ENCODE peak calls at places on chromosomes 2 and 18, in six cellular contexts. One of them, this sample, is unnamed.

GRCh38 chr18:39318008-39318407 is 1752.4 kb upstream of the CELF4 start:
- DNase-seq in right cardiac atrium: no peak
- DNase-seq in MM.1S: peak; percentile 52
- DNase-seq in aorta: no peak
- DNase-seq in hepatocyte: no peak
- DNase-seq in effector memory CD4-positive, alpha-beta T cell: no peak
- DNase-seq in this sample: no peak

GRCh38 chr18:23573948-23574431 is 12.3 kb downstream of the NPC1 start:
- DNase-seq in right cardiac atrium: no peak
- DNase-seq in MM.1S: peak; percentile 12
- DNase-seq in aorta: no peak
- DNase-seq in hepatocyte: peak; percentile 55
- DNase-seq in effector memory CD4-positive, alpha-beta T cell: peak; percentile 19
- DNase-seq in this sample: no peak

GRCh38 chr2:234917245-234917975 is 34.4 kb upstream of the SH3BP4 start:
- DNase-seq in right cardiac atrium: no peak
- DNase-seq in MM.1S: no peak
- DNase-seq in aorta: no peak
- DNase-seq in hepatocyte: peak; percentile 18
- DNase-seq in effector memory CD4-positive, alpha-beta T cell: no peak
- DNase-seq in this sample: no peak

GRCh38 chr2:133908171-133908570 is 339.9 kb upstream of the NCKAP5 start:
- DNase-seq in right cardiac atrium: no peak
- DNase-seq in MM.1S: no peak
- DNase-seq in aorta: no peak
- DNase-seq in hepatocyte: no peak
- DNase-seq in effector memory CD4-positive, alpha-beta T cell: no peak
- DNase-seq in this sample: no peak

GRCh38 chr2:17754773-17755425 is 961 bp downstream of the GEN1 start:
- DNase-seq in right cardiac atrium: no peak
- DNase-seq in MM.1S: no peak
- DNase-seq in aorta: no peak
- DNase-seq in hepatocyte: no peak
- DNase-seq in effector memory CD4-positive, alpha-beta T cell: no peak
- DNase-seq in this sample: no peak

GRCh38 chr18:23196119-23197004 is 61.1 kb downstream of the CABLES1 start:
- DNase-seq in right cardiac atrium: no peak
- DNase-seq in MM.1S: peak; percentile 4
- DNase-seq in aorta: no peak
- DNase-seq in hepatocyte: peak; percentile 45
- DNase-seq in effector memory CD4-positive, alpha-beta T cell: no peak
- DNase-seq in this sample: no peak

GRCh38 chr2:1750935-1751767 is 6.8 kb upstream of the PXDN start:
- DNase-seq in right cardiac atrium: peak; percentile 88
- DNase-seq in MM.1S: peak; percentile 46
- DNase-seq in aorta: peak; percentile 91
- DNase-seq in hepatocyte: peak; percentile 87
- DNase-seq in effector memory CD4-positive, alpha-beta T cell: no peak
- DNase-seq in this sample: peak; percentile 20

GRCh38 chr2:203400805-203401585 is 72.8 kb downstream of the ABI2 start:
- DNase-seq in right cardiac atrium: no peak
- DNase-seq in MM.1S: no peak
- DNase-seq in aorta: no peak
- DNase-seq in hepatocyte: no peak
- DNase-seq in effector memory CD4-positive, alpha-beta T cell: no peak
- DNase-seq in this sample: no peak

GRCh38 chr18:47280121-47280520 is 28.7 kb upstream of the SKOR2 start:
- DNase-seq in right cardiac atrium: no peak
- DNase-seq in MM.1S: no peak
- DNase-seq in aorta: no peak
- DNase-seq in hepatocyte: no peak
- DNase-seq in effector memory CD4-positive, alpha-beta T cell: no peak
- DNase-seq in this sample: no peak

GRCh38 chr2:26925100-26925791 is 45.2 kb upstream of the MAPRE3 start:
- DNase-seq in right cardiac atrium: no peak
- DNase-seq in MM.1S: no peak
- DNase-seq in aorta: no peak
- DNase-seq in hepatocyte: peak; percentile 49
- DNase-seq in effector memory CD4-positive, alpha-beta T cell: no peak
- DNase-seq in this sample: no peak

GRCh38 chr2:71064754-71065621 is 3.5 kb upstream of the NAGK start:
- DNase-seq in right cardiac atrium: no peak
- DNase-seq in MM.1S: peak; percentile 29
- DNase-seq in aorta: no peak
- DNase-seq in hepatocyte: no peak
- DNase-seq in effector memory CD4-positive, alpha-beta T cell: no peak
- DNase-seq in this sample: no peak

GRCh38 chr2:182228073-182228473 is 198.8 kb downstream of the PDE1A start:
- DNase-seq in right cardiac atrium: no peak
- DNase-seq in MM.1S: no peak
- DNase-seq in aorta: no peak
- DNase-seq in hepatocyte: no peak
- DNase-seq in effector memory CD4-positive, alpha-beta T cell: no peak
- DNase-seq in this sample: no peak

GRCh38 chr2:218736535-218736934 is 25.9 kb downstream of the TTLL4 start:
- DNase-seq in right cardiac atrium: no peak
- DNase-seq in MM.1S: no peak
- DNase-seq in aorta: no peak
- DNase-seq in hepatocyte: no peak
- DNase-seq in effector memory CD4-positive, alpha-beta T cell: no peak
- DNase-seq in this sample: no peak

GRCh38 chr2:218734190-218734975 is 23.7 kb downstream of the TTLL4 start:
- DNase-seq in right cardiac atrium: no peak
- DNase-seq in MM.1S: no peak
- DNase-seq in aorta: no peak
- DNase-seq in hepatocyte: no peak
- DNase-seq in effector memory CD4-positive, alpha-beta T cell: no peak
- DNase-seq in this sample: no peak

GRCh38 chr2:218732761-218733158 is 22.1 kb downstream of the TTLL4 start:
- DNase-seq in right cardiac atrium: no peak
- DNase-seq in MM.1S: peak; percentile 24
- DNase-seq in aorta: no peak
- DNase-seq in hepatocyte: no peak
- DNase-seq in effector memory CD4-positive, alpha-beta T cell: no peak
- DNase-seq in this sample: no peak

GRCh38 chr2:218733615-218734021 is 23.0 kb downstream of the TTLL4 start:
- DNase-seq in right cardiac atrium: peak; percentile 58
- DNase-seq in MM.1S: peak; percentile 59
- DNase-seq in aorta: no peak
- DNase-seq in hepatocyte: no peak
- DNase-seq in effector memory CD4-positive, alpha-beta T cell: no peak
- DNase-seq in this sample: peak; percentile 24

GRCh38 chr2:218732052-218732760 is 21.6 kb downstream of the TTLL4 start:
- DNase-seq in right cardiac atrium: no peak
- DNase-seq in MM.1S: no peak
- DNase-seq in aorta: no peak
- DNase-seq in hepatocyte: no peak
- DNase-seq in effector memory CD4-positive, alpha-beta T cell: no peak
- DNase-seq in this sample: no peak
- H3K27ac ChIP-seq in right cardiac atrium: peak overlapping the region; percentile 30
- H3K27ac ChIP-seq in MM.1S: peak overlapping the region; percentile 27
- H3K27ac ChIP-seq in aorta: no peak overlapping the region
- H3K27ac ChIP-seq in hepatocyte: peak overlapping the region; percentile 86
- H3K27ac ChIP-seq in effector memory CD4-positive, alpha-beta T cell: no peak overlapping the region
- H3K27ac ChIP-seq in this sample: peak overlapping the region; percentile 90

GRCh38 chr2:109211324-109211723 is 82.3 kb downstream of the SH3RF3 start:
- DNase-seq in right cardiac atrium: no peak
- DNase-seq in MM.1S: no peak
- DNase-seq in aorta: no peak
- DNase-seq in hepatocyte: no peak
- DNase-seq in effector memory CD4-positive, alpha-beta T cell: no peak
- DNase-seq in this sample: no peak

GRCh38 chr2:109214651-109215371 is 85.8 kb downstream of the SH3RF3 start:
- DNase-seq in right cardiac atrium: no peak
- DNase-seq in MM.1S: no peak
- DNase-seq in aorta: no peak
- DNase-seq in hepatocyte: no peak
- DNase-seq in effector memory CD4-positive, alpha-beta T cell: no peak
- DNase-seq in this sample: no peak

GRCh38 chr2:109213646-109214417 is 84.8 kb downstream of the SH3RF3 start:
- DNase-seq in right cardiac atrium: peak; percentile 64
- DNase-seq in MM.1S: peak; percentile 97
- DNase-seq in aorta: no peak
- DNase-seq in hepatocyte: peak; percentile 47
- DNase-seq in effector memory CD4-positive, alpha-beta T cell: peak; percentile 60
- DNase-seq in this sample: no peak

GRCh38 chr2:109210431-109211200 is 81.6 kb downstream of the SH3RF3 start:
- DNase-seq in right cardiac atrium: peak; percentile 40
- DNase-seq in MM.1S: no peak
- DNase-seq in aorta: no peak
- DNase-seq in hepatocyte: no peak
- DNase-seq in effector memory CD4-positive, alpha-beta T cell: no peak
- DNase-seq in this sample: no peak

DNA sequence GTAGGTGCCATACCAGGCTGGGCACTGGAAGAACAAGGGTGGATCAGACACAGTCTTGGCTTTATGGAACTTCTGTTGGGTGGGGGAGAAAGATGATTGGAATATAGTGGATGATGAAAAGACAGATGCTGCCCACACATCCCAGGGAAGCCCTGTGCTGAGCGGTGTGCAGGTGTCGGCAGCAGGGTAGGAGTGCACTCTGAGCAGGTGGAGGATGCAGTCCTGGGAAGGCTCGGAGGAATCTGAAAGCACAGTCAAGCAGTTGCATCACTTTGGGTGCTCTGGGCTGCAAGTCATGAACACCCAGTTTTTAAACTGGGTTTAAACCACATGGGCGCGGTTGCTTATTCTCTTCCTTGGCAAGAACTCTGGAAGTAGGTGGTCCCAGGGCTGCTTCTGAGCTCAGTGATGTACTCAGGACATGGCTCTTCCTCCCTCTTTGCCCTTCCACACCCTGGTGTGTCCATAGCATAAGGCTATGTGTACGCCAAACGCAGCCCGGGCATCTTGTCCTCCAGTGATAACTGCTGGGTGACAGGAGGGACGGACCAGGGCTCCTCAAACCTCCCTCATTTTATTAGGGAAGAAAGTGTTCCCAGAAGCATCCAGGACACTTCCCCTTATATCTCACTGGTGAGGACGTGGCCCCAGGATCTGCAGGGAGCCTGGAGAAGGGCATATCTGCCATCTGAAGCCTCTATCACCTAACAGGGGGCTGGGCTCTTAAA is 84.0 kb downstream of the SH3RF3 start:
- DNase-seq in right cardiac atrium: no peak
- DNase-seq in MM.1S: no peak
- DNase-seq in aorta: no peak
- DNase-seq in hepatocyte: no peak
- DNase-seq in effector memory CD4-positive, alpha-beta T cell: no peak
- DNase-seq in this sample: peak; percentile 42
- H3K27ac ChIP-seq in right cardiac atrium: no peak overlapping the region
- H3K27ac ChIP-seq in MM.1S: peak overlapping the region; percentile 94
- H3K27ac ChIP-seq in aorta: no peak overlapping the region
- H3K27ac ChIP-seq in hepatocyte: no peak overlapping the region
- H3K27ac ChIP-seq in effector memory CD4-positive, alpha-beta T cell: no peak overlapping the region
- H3K27ac ChIP-seq in this sample: no peak overlapping the region

GRCh38 chr2:160433466-160434172 is 60.0 kb downstream of the RBMS1 start:
- DNase-seq in right cardiac atrium: no peak
- DNase-seq in MM.1S: no peak
- DNase-seq in aorta: no peak
- DNase-seq in hepatocyte: peak; percentile 23
- DNase-seq in effector memory CD4-positive, alpha-beta T cell: no peak
- DNase-seq in this sample: no peak

GRCh38 chr2:160431441-160431840 is 62.2 kb downstream of the RBMS1 start:
- DNase-seq in right cardiac atrium: no peak
- DNase-seq in MM.1S: peak; percentile 16
- DNase-seq in aorta: no peak
- DNase-seq in hepatocyte: no peak
- DNase-seq in effector memory CD4-positive, alpha-beta T cell: no peak
- DNase-seq in this sample: no peak

GRCh38 chr2:160432633-160433032 is 61.0 kb downstream of the RBMS1 start:
- DNase-seq in right cardiac atrium: no peak
- DNase-seq in MM.1S: no peak
- DNase-seq in aorta: no peak
- DNase-seq in hepatocyte: no peak
- DNase-seq in effector memory CD4-positive, alpha-beta T cell: no peak
- DNase-seq in this sample: no peak

GRCh38 chr2:160437273-160437672 is 56.3 kb downstream of the RBMS1 start:
- DNase-seq in right cardiac atrium: no peak
- DNase-seq in MM.1S: no peak
- DNase-seq in aorta: no peak
- DNase-seq in hepatocyte: no peak
- DNase-seq in effector memory CD4-positive, alpha-beta T cell: no peak
- DNase-seq in this sample: no peak

GRCh38 chr2:160434254-160434948 is 59.2 kb downstream of the RBMS1 start:
- DNase-seq in right cardiac atrium: no peak
- DNase-seq in MM.1S: no peak
- DNase-seq in aorta: no peak
- DNase-seq in hepatocyte: no peak
- DNase-seq in effector memory CD4-positive, alpha-beta T cell: no peak
- DNase-seq in this sample: no peak
- H3K27ac ChIP-seq in right cardiac atrium: no peak overlapping the region
- H3K27ac ChIP-seq in MM.1S: no peak overlapping the region
- H3K27ac ChIP-seq in aorta: no peak overlapping the region
- H3K27ac ChIP-seq in hepatocyte: no peak overlapping the region
- H3K27ac ChIP-seq in effector memory CD4-positive, alpha-beta T cell: no peak overlapping the region
- H3K27ac ChIP-seq in this sample: no peak overlapping the region

GRCh38 chr18:48828201-48828580 is 122.6 kb downstream of the SMAD7 start:
- DNase-seq in right cardiac atrium: no peak
- DNase-seq in MM.1S: no peak
- DNase-seq in aorta: no peak
- DNase-seq in hepatocyte: no peak
- DNase-seq in effector memory CD4-positive, alpha-beta T cell: no peak
- DNase-seq in this sample: no peak

GRCh38 chr18:48827321-48828200 is 123.2 kb downstream of the SMAD7 start:
- DNase-seq in right cardiac atrium: no peak
- DNase-seq in MM.1S: no peak
- DNase-seq in aorta: peak; percentile 54
- DNase-seq in hepatocyte: peak; percentile 77
- DNase-seq in effector memory CD4-positive, alpha-beta T cell: no peak
- DNase-seq in this sample: no peak

GRCh38 chr18:48828713-48829442 is 121.9 kb downstream of the SMAD7 start:
- DNase-seq in right cardiac atrium: peak; percentile 76
- DNase-seq in MM.1S: no peak
- DNase-seq in aorta: peak; percentile 74
- DNase-seq in hepatocyte: peak; percentile 69
- DNase-seq in effector memory CD4-positive, alpha-beta T cell: no peak
- DNase-seq in this sample: no peak

GRCh38 chr18:48831113-48831759 is 119.5 kb downstream of the SMAD7 start:
- DNase-seq in right cardiac atrium: peak; percentile 23
- DNase-seq in MM.1S: no peak
- DNase-seq in aorta: peak; percentile 40
- DNase-seq in hepatocyte: no peak
- DNase-seq in effector memory CD4-positive, alpha-beta T cell: no peak
- DNase-seq in this sample: no peak

DNA sequence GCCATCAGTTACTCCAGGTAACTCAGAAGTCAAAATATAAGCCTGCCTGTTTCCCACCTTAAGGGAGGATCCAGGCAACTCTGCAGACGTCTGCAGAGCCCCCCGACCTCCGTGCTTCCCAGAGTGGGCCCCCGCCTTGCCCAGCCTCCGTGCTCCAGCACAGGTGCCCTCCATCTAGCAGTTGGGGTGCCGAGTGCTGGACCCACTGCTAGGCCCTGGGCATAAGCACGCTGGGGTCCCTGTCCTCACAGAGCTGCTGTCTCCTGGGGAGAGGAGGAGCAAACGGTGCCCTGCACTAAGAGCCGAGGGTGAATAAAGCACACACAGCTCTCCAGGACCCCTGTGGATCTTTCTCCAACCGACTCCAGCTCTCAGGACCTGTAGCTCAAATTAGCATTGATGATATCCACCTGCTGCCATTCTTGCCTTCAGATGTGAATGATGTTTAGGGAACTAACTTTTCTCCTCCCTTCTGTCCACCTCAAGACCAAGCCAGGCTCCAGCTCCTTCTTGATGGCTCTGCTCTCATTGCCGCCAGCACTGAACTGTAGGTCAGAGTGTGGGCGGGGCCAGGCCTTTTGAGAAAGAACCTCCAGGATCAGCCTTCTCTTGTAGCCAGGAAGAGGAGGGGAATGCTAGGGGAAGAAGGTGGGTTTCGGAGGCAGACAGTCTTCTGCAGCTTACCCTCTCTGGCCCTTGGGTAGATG is 121.2 kb downstream of the SMAD7 start:
- DNase-seq in right cardiac atrium: peak; percentile 82
- DNase-seq in MM.1S: no peak
- DNase-seq in aorta: peak; percentile 80
- DNase-seq in hepatocyte: peak; percentile 66
- DNase-seq in effector memory CD4-positive, alpha-beta T cell: no peak
- DNase-seq in this sample: no peak
- H3K27ac ChIP-seq in right cardiac atrium: no peak overlapping the region
- H3K27ac ChIP-seq in MM.1S: no peak overlapping the region
- H3K27ac ChIP-seq in aorta: peak overlapping the region; percentile 95
- H3K27ac ChIP-seq in hepatocyte: peak overlapping the region; percentile 91
- H3K27ac ChIP-seq in effector memory CD4-positive, alpha-beta T cell: no peak overlapping the region
- H3K27ac ChIP-seq in this sample: no peak overlapping the region

This sample was measured in caudate nucleus.